ENCODE peak calls at places on chromosomes 7 and 10, in four cellular contexts. L, I, J and A are unnamed samples.

GRCh38 chr7:824106-824505 is 8.2 kb upstream of the SUN1 start:
- DNase-seq in L (no peak), I (no peak), J (no peak), A (no peak)

GRCh38 chr7:90347759-90348158 is 1.2 kb downstream of the GTPBP10 start:
- DNase-seq in L (no peak), I (no peak), J (no peak), A (no peak)

GRCh38 chr7:147245274-147245673 is 1128.7 kb downstream of the CNTNAP2 start:
- DNase-seq in L (no peak), I (no peak), J (peak; percentile 26), A (no peak)

GRCh38 chr7:8143151-8143874 is 118.7 kb downstream of the ICA1 start:
- DNase-seq in L (no peak), I (no peak), J (no peak), A (no peak)

GRCh38 chr10:21372651-21373410 is 152.7 kb downstream of the SKIDA1 start:
- DNase-seq in L (peak; percentile 68), I (peak; percentile 25), J (peak; percentile 79), A (peak; percentile 41)

GRCh38 chr10:112584276-112584675 is 137.3 kb downstream of the VTI1A start:
- DNase-seq in L (no peak), I (no peak), J (no peak), A (no peak)

GRCh38 chr10:117262296-117263293 is 21.7 kb downstream of the SLC18A2 start:
- DNase-seq in L (no peak), I (no peak), J (no peak), A (no peak)

GRCh38 chr7:156895024-156895780 is 2.2 kb upstream of the LMBR1 start:
- DNase-seq in L (peak; percentile 51), I (no peak), J (no peak), A (peak; percentile 54)

GRCh38 chr7:107996072-107996824 is 6.7 kb downstream of the LAMB1 start:
- DNase-seq in L (no peak), I (no peak), J (no peak), A (no peak)
- H3K4me1 ChIP-seq in L (peaks cover 6% of the 10 kb centered on the region), I (peaks cover 92% of the 10 kb centered on the region), J (peaks cover 21% of the 10 kb centered on the region), A (peaks cover 94% of the 10 kb centered on the region)

DNA sequence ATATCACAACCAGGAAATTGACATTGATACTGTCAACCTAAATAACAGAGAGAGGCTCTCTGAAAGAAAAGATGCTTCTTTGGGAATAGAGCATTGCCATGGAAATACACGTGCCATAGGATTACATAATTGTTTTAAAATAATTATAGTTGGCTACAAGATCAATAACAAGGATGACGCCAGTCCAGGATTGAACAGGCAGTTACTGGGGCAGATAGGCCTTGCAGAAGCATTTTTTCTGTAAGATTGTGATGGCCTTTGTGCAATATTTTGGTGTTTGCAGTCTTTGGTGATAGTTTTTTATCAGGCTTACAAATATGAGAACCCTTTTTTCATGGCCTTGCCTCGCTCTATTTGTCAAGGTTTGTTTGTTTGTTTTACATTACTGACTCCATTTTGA is 10.5 kb downstream of the ACADSB start:
- DNase-seq in L (no peak), I (no peak), J (no peak), A (no peak)
- H3K27ac ChIP-seq in L (no peak overlapping the region), I (no peak overlapping the region), J (no peak overlapping the region), A (no peak overlapping the region)

GRCh38 chr7:150372271-150373048 is 3.8 kb downstream of the REPIN1 start:
- DNase-seq in L (no peak), I (no peak), J (peak; percentile 75), A (no peak)

GRCh38 chr7:150373049-150373801 is 4.6 kb downstream of the REPIN1 start:
- DNase-seq in L (no peak), I (no peak), J (peak; percentile 59), A (no peak)

GRCh38 chr7:150375662-150376521 is 3.2 kb upstream of the ZNF775 start:
- DNase-seq in L (no peak), I (no peak), J (peak; percentile 82), A (no peak)

GRCh38 chr7:150374472-150374871 is 4.7 kb upstream of the ZNF775 start:
- DNase-seq in L (no peak), I (no peak), J (no peak), A (no peak)

GRCh38 chr7:150374026-150374425 is 5.1 kb upstream of the ZNF775 start:
- DNase-seq in L (no peak), I (no peak), J (no peak), A (no peak)
- H3K4me1 ChIP-seq in L (peaks cover 52% of the 10 kb centered on the region), I (peaks cover 65% of the 10 kb centered on the region), J (peaks cover 20% of the 10 kb centered on the region), A (peaks cover 74% of the 10 kb centered on the region)

GRCh38 chr10:73932625-73933112 is 21.7 kb downstream of the PLAU start:
- DNase-seq in L (no peak), I (no peak), J (no peak), A (no peak)

GRCh38 chr10:73934074-73934473 is 23.1 kb downstream of the PLAU start:
- DNase-seq in L (no peak), I (no peak), J (no peak), A (no peak)

GRCh38 chr10:73937333-73938020 is 26.5 kb downstream of the PLAU start:
- DNase-seq in L (no peak), I (peak; percentile 58), J (no peak), A (no peak)

GRCh38 chr10:73935895-73936294 is 25.0 kb downstream of the PLAU start:
- DNase-seq in L (no peak), I (no peak), J (no peak), A (no peak)

GRCh38 chr10:73931767-73932624 is 21.1 kb downstream of the PLAU start:
- DNase-seq in L (no peak), I (no peak), J (peak; percentile 40), A (no peak)
- H3K27ac ChIP-seq in L (no peak overlapping the region), I (no peak overlapping the region), J (no peak overlapping the region), A (no peak overlapping the region)

GRCh38 chr7:30175171-30175570 is 40.4 kb downstream of the MTURN start:
- DNase-seq in L (no peak), I (no peak), J (no peak), A (no peak)
- H3K4me1 ChIP-seq in L (peaks cover 74% of the 10 kb centered on the region), I (peaks cover 56% of the 10 kb centered on the region), J (no peaks in the 10 kb centered on the region), A (peaks cover 41% of the 10 kb centered on the region)

DNA sequence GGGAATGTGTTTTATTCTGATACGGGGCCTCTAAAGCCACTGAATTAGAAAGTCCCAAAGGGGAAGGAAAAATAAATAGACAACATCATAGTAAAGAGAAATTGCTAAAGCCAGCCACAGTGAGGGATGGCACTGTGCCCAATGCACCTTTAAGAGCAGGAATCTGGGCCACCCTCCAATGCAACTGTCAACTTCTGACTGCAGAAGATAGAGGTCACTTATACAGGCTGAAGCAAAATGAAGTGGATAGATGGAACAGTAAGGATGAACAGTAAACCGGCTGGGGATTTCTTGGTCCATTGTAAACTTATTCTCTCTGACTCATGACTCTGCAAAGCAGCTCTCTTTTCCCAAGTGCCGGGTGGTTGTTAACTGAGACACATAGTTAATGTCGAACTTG is 54.0 kb upstream of the KCNIP2 start:
- DNase-seq in L (no peak), I (peak; percentile 37), J (no peak), A (no peak)
- H3K27ac ChIP-seq in L (no peak overlapping the region), I (peak overlapping the region; percentile 86), J (no peak overlapping the region), A (no peak overlapping the region)

GRCh38 chr7:22443370-22444180 is 56.4 kb downstream of the STEAP1B start:
- DNase-seq in L (no peak), I (no peak), J (peak; percentile 74), A (no peak)

GRCh38 chr7:22444181-22444966 is 55.6 kb downstream of the STEAP1B start:
- DNase-seq in L (no peak), I (peak; percentile 16), J (peak; percentile 81), A (no peak)

GRCh38 chr7:22441157-22441556 is 58.8 kb downstream of the STEAP1B start:
- DNase-seq in L (no peak), I (no peak), J (no peak), A (no peak)

GRCh38 chr7:22442887-22443369 is 57.1 kb downstream of the STEAP1B start:
- DNase-seq in L (no peak), I (no peak), J (no peak), A (no peak)

DNA sequence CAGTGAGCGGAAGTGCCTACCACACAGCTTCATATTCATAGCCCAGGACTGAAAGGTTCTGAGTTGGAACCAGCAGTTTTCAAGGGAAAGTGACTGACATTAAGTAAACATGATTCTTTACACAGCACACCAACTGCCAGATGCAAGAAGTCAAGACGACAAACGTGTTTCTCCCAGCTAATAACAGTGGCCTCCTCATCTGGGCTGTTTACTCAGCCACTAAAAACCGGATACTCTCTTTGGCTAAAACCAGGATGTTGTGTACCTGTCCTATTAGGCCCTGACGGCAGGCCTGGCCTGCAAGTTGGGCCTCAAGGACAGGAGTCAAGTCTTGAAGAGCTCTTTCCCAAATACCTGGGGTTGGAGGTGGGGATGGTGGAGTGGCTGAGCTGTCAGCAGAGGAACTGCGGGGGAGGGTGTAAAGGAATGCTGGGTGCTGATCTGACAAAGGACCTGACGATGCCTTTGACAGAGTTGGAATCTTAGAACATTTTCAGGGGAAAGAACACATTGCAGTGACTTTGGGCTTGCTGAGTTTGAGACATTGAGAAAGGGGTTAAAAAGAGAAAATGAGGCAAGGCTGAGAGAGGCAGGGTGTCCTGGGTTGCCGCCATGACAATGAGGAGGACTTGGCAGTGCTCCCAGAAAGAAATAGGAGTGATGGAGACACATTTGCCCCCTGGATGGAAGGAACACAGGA is 57.7 kb downstream of the STEAP1B start:
- DNase-seq in L (no peak), I (no peak), J (no peak), A (no peak)
- H3K4me1 ChIP-seq in L (peaks cover 17% of the 10 kb centered on the region), I (peaks cover 36% of the 10 kb centered on the region), J (peaks cover 15% of the 10 kb centered on the region), A (peaks cover 27% of the 10 kb centered on the region)

GRCh38 chr10:5776881-5777197 is 36.4 kb downstream of the GDI2 start:
- DNase-seq in L (no peak), I (no peak), J (no peak), A (no peak)
- H3K27ac ChIP-seq in L (peak overlapping the region; percentile 58), I (peak overlapping the region; percentile 50), J (peak overlapping the region; percentile 12), A (no peak overlapping the region)